ENCODE peak calls at places on chromosomes 6 and 20, in ten cellular contexts. One of them, this sample, is unnamed.

GRCh38 chr6:128478230-128479047 is 42.0 kb downstream of the PTPRK start:
- DNase-seq in psoas muscle: no peak
- DNase-seq in fibroblast of mammary gland: no peak
- DNase-seq in lower leg skin: no peak
- DNase-seq in suprapubic skin: no peak
- DNase-seq in heart right ventricle: no peak
- DNase-seq in pancreas: no peak
- DNase-seq in tibial artery: no peak
- DNase-seq in body of pancreas: no peak
- DNase-seq in gastrocnemius medialis: no peak
- DNase-seq in this sample: no peak

GRCh38 chr6:136274062-136274461 is 15.6 kb downstream of the BCLAF1 start:
- DNase-seq in psoas muscle: no peak
- DNase-seq in fibroblast of mammary gland: no peak
- DNase-seq in lower leg skin: no peak
- DNase-seq in suprapubic skin: no peak
- DNase-seq in heart right ventricle: no peak
- DNase-seq in pancreas: no peak
- DNase-seq in tibial artery: no peak
- DNase-seq in body of pancreas: no peak
- DNase-seq in gastrocnemius medialis: no peak
- DNase-seq in this sample: no peak

GRCh38 chr6:43952746-43953145 is 174.5 kb downstream of the MRPL14 start:
- DNase-seq in psoas muscle: peak; percentile 52
- DNase-seq in fibroblast of mammary gland: no peak
- DNase-seq in lower leg skin: no peak
- DNase-seq in suprapubic skin: no peak
- DNase-seq in heart right ventricle: no peak
- DNase-seq in pancreas: peak; percentile 8
- DNase-seq in tibial artery: no peak
- DNase-seq in body of pancreas: no peak
- DNase-seq in gastrocnemius medialis: peak; percentile 42
- DNase-seq in this sample: no peak

GRCh38 chr20:45833883-45834796 is 541 bp downstream of the SNX21 start:
- DNase-seq in psoas muscle: peak; percentile 85
- DNase-seq in fibroblast of mammary gland: peak; percentile 54
- DNase-seq in lower leg skin: peak; percentile 73
- DNase-seq in suprapubic skin: peak; percentile 90
- DNase-seq in heart right ventricle: peak; percentile 80
- DNase-seq in pancreas: peak; percentile 54
- DNase-seq in tibial artery: peak; percentile 73
- DNase-seq in body of pancreas: peak; percentile 62
- DNase-seq in gastrocnemius medialis: peak; percentile 81
- DNase-seq in this sample: peak; percentile 37

GRCh38 chr20:53128024-53128423 is 155.9 kb downstream of the TSHZ2 start:
- DNase-seq in psoas muscle: no peak
- DNase-seq in fibroblast of mammary gland: no peak
- DNase-seq in lower leg skin: no peak
- DNase-seq in suprapubic skin: no peak
- DNase-seq in heart right ventricle: no peak
- DNase-seq in pancreas: no peak
- DNase-seq in tibial artery: no peak
- DNase-seq in body of pancreas: no peak
- DNase-seq in gastrocnemius medialis: no peak
- DNase-seq in this sample: no peak

GRCh38 chr6:41103792-41104324 is 31.1 kb downstream of the NFYA start:
- DNase-seq in psoas muscle: no peak
- DNase-seq in fibroblast of mammary gland: no peak
- DNase-seq in lower leg skin: no peak
- DNase-seq in suprapubic skin: no peak
- DNase-seq in heart right ventricle: no peak
- DNase-seq in pancreas: no peak
- DNase-seq in tibial artery: no peak
- DNase-seq in body of pancreas: no peak
- DNase-seq in gastrocnemius medialis: no peak
- DNase-seq in this sample: no peak

GRCh38 chr20:17227199-17227535 is 327 bp downstream of the PCSK2 start:
- DNase-seq in psoas muscle: no peak
- DNase-seq in fibroblast of mammary gland: no peak
- DNase-seq in lower leg skin: no peak
- DNase-seq in suprapubic skin: no peak
- DNase-seq in heart right ventricle: no peak
- DNase-seq in pancreas: no peak
- DNase-seq in tibial artery: no peak
- DNase-seq in body of pancreas: no peak
- DNase-seq in gastrocnemius medialis: no peak
- DNase-seq in this sample: no peak

GRCh38 chr6:107737397-107737793 is 86.7 kb downstream of the SCML4 start:
- DNase-seq in psoas muscle: no peak
- DNase-seq in fibroblast of mammary gland: no peak
- DNase-seq in lower leg skin: no peak
- DNase-seq in suprapubic skin: no peak
- DNase-seq in heart right ventricle: no peak
- DNase-seq in pancreas: no peak
- DNase-seq in tibial artery: no peak
- DNase-seq in body of pancreas: no peak
- DNase-seq in gastrocnemius medialis: no peak
- DNase-seq in this sample: no peak

GRCh38 chr6:27297484-27297856 is 14.6 kb downstream of the POM121L2 start:
- DNase-seq in psoas muscle: no peak
- DNase-seq in fibroblast of mammary gland: no peak
- DNase-seq in lower leg skin: no peak
- DNase-seq in suprapubic skin: no peak
- DNase-seq in heart right ventricle: no peak
- DNase-seq in pancreas: no peak
- DNase-seq in tibial artery: no peak
- DNase-seq in body of pancreas: no peak
- DNase-seq in gastrocnemius medialis: no peak
- DNase-seq in this sample: no peak
- H3K4me3 ChIP-seq in psoas muscle: no peak overlapping the region
- H3K4me3 ChIP-seq in fibroblast of mammary gland: peak overlapping the region; percentile 73
- H3K4me3 ChIP-seq in lower leg skin: no peak overlapping the region
- H3K4me3 ChIP-seq in suprapubic skin: no peak overlapping the region
- H3K4me3 ChIP-seq in heart right ventricle: no peak overlapping the region
- H3K4me3 ChIP-seq in pancreas: no peak overlapping the region
- H3K4me3 ChIP-seq in tibial artery: no peak overlapping the region
- H3K4me3 ChIP-seq in body of pancreas: no peak overlapping the region
- H3K4me3 ChIP-seq in gastrocnemius medialis: no peak overlapping the region
- H3K4me3 ChIP-seq in this sample: no peak overlapping the region

GRCh38 chr20:9974324-9974723 is 60.5 kb upstream of the ANKEF1 start:
- DNase-seq in psoas muscle: no peak
- DNase-seq in fibroblast of mammary gland: no peak
- DNase-seq in lower leg skin: no peak
- DNase-seq in suprapubic skin: no peak
- DNase-seq in heart right ventricle: no peak
- DNase-seq in pancreas: no peak
- DNase-seq in tibial artery: no peak
- DNase-seq in body of pancreas: no peak
- DNase-seq in gastrocnemius medialis: no peak
- DNase-seq in this sample: no peak
- TF ChIP-seq CTCF in psoas muscle: no peak
- TF ChIP-seq CTCF in fibroblast of mammary gland: no peak
- TF ChIP-seq CTCF in lower leg skin: no peak
- TF ChIP-seq CTCF in suprapubic skin: no peak
- TF ChIP-seq CTCF in heart right ventricle: no peak
- TF ChIP-seq CTCF in pancreas: no peak
- TF ChIP-seq CTCF in tibial artery: no peak
- TF ChIP-seq CTCF in body of pancreas: no peak
- TF ChIP-seq CTCF in gastrocnemius medialis: no peak
- TF ChIP-seq CTCF in this sample: no peak

DNA sequence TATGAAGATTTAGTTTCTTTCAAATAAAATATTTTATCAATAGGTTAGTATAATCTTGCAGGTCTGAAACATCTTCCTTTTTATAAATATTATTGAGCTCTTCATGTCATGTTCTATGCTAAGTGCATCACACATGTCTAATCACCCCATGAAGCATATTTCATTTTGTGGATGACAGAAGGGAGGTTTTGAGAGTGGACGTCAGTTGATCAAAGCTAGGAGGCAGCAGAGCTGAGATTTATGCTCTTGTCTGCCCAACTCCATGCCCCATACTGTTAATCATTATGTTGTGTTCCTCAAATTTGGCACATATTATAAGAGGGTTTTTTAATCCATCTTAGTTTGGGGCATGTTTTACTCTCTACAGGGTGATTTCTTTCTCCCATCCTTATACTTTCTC is 22.7 kb downstream of the DSE start:
- DNase-seq in psoas muscle: no peak
- DNase-seq in fibroblast of mammary gland: peak; percentile 28
- DNase-seq in lower leg skin: no peak
- DNase-seq in suprapubic skin: no peak
- DNase-seq in heart right ventricle: no peak
- DNase-seq in pancreas: no peak
- DNase-seq in tibial artery: no peak
- DNase-seq in body of pancreas: no peak
- DNase-seq in gastrocnemius medialis: no peak
- DNase-seq in this sample: no peak
- H3K4me3 ChIP-seq in psoas muscle: no peak overlapping the region
- H3K4me3 ChIP-seq in fibroblast of mammary gland: no peak overlapping the region
- H3K4me3 ChIP-seq in lower leg skin: no peak overlapping the region
- H3K4me3 ChIP-seq in suprapubic skin: no peak overlapping the region
- H3K4me3 ChIP-seq in heart right ventricle: no peak overlapping the region
- H3K4me3 ChIP-seq in pancreas: no peak overlapping the region
- H3K4me3 ChIP-seq in tibial artery: no peak overlapping the region
- H3K4me3 ChIP-seq in body of pancreas: no peak overlapping the region
- H3K4me3 ChIP-seq in gastrocnemius medialis: no peak overlapping the region
- H3K4me3 ChIP-seq in this sample: no peak overlapping the region

GRCh38 chr20:6576721-6577120 is 190.8 kb upstream of the BMP2 start:
- DNase-seq in psoas muscle: no peak
- DNase-seq in fibroblast of mammary gland: peak; percentile 19
- DNase-seq in lower leg skin: no peak
- DNase-seq in suprapubic skin: no peak
- DNase-seq in heart right ventricle: no peak
- DNase-seq in pancreas: no peak
- DNase-seq in tibial artery: no peak
- DNase-seq in body of pancreas: no peak
- DNase-seq in gastrocnemius medialis: no peak
- DNase-seq in this sample: no peak

GRCh38 chr20:6579824-6580223 is 187.7 kb upstream of the BMP2 start:
- DNase-seq in psoas muscle: no peak
- DNase-seq in fibroblast of mammary gland: no peak
- DNase-seq in lower leg skin: no peak
- DNase-seq in suprapubic skin: no peak
- DNase-seq in heart right ventricle: no peak
- DNase-seq in pancreas: no peak
- DNase-seq in tibial artery: no peak
- DNase-seq in body of pancreas: no peak
- DNase-seq in gastrocnemius medialis: no peak
- DNase-seq in this sample: no peak

GRCh38 chr20:6579417-6579816 is 188.1 kb upstream of the BMP2 start:
- DNase-seq in psoas muscle: no peak
- DNase-seq in fibroblast of mammary gland: peak; percentile 33
- DNase-seq in lower leg skin: no peak
- DNase-seq in suprapubic skin: no peak
- DNase-seq in heart right ventricle: no peak
- DNase-seq in pancreas: no peak
- DNase-seq in tibial artery: no peak
- DNase-seq in body of pancreas: no peak
- DNase-seq in gastrocnemius medialis: no peak
- DNase-seq in this sample: no peak

GRCh38 chr20:6580486-6580885 is 187.0 kb upstream of the BMP2 start:
- DNase-seq in psoas muscle: no peak
- DNase-seq in fibroblast of mammary gland: peak; percentile 44
- DNase-seq in lower leg skin: no peak
- DNase-seq in suprapubic skin: no peak
- DNase-seq in heart right ventricle: no peak
- DNase-seq in pancreas: no peak
- DNase-seq in tibial artery: no peak
- DNase-seq in body of pancreas: no peak
- DNase-seq in gastrocnemius medialis: peak; percentile 11
- DNase-seq in this sample: no peak

GRCh38 chr20:6575912-6576391 is 191.5 kb upstream of the BMP2 start:
- DNase-seq in psoas muscle: no peak
- DNase-seq in fibroblast of mammary gland: no peak
- DNase-seq in lower leg skin: no peak
- DNase-seq in suprapubic skin: no peak
- DNase-seq in heart right ventricle: no peak
- DNase-seq in pancreas: no peak
- DNase-seq in tibial artery: no peak
- DNase-seq in body of pancreas: no peak
- DNase-seq in gastrocnemius medialis: no peak
- DNase-seq in this sample: no peak
- TF ChIP-seq CTCF in psoas muscle: no peak
- TF ChIP-seq CTCF in fibroblast of mammary gland: no peak
- TF ChIP-seq CTCF in lower leg skin: no peak
- TF ChIP-seq CTCF in suprapubic skin: no peak
- TF ChIP-seq CTCF in heart right ventricle: no peak
- TF ChIP-seq CTCF in pancreas: no peak
- TF ChIP-seq CTCF in tibial artery: no peak
- TF ChIP-seq CTCF in body of pancreas: no peak
- TF ChIP-seq CTCF in gastrocnemius medialis: no peak
- TF ChIP-seq CTCF in this sample: no peak

DNA sequence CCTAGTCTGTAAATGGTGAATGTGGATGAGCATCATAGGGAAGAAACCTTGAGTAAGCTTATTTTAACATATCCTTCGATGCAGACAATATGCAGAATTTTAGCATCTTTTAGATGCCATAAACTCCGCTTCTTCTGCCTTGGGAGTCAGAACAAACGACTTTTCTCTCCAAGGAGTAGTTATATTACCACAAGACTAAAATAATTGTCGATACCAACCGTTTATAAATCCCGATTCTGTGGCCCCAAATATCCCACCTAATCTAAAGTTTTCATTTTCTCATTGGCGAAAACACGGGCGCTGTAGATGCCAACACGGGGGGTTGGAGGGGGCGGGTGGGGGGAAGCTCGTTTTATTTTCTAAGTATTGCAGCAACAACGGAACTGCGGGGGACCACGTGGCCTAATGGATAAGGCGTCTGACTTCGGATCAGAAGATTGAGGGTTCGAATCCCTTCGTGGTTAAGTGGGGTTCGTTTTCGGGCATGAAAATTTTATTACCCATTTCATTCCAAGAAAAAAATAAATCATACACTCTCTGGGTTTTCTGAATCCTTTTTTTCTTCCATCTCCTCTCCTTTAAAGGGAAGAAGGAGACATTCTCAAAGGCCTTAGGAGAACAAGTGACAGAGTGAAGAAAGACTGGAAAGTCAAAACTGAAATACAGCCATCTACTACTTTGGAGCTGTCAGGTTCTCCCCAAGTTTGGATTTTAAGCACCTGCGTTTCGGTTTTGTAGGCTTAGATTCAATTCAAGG is 65.5 kb upstream of the BTN3A2 start:
- DNase-seq in psoas muscle: no peak
- DNase-seq in fibroblast of mammary gland: peak; percentile 34
- DNase-seq in lower leg skin: no peak
- DNase-seq in suprapubic skin: no peak
- DNase-seq in heart right ventricle: no peak
- DNase-seq in pancreas: no peak
- DNase-seq in tibial artery: no peak
- DNase-seq in body of pancreas: no peak
- DNase-seq in gastrocnemius medialis: no peak
- DNase-seq in this sample: no peak
- H3K4me3 ChIP-seq in psoas muscle: no peak overlapping the region
- H3K4me3 ChIP-seq in fibroblast of mammary gland: peak overlapping the region; percentile 19
- H3K4me3 ChIP-seq in lower leg skin: no peak overlapping the region
- H3K4me3 ChIP-seq in suprapubic skin: no peak overlapping the region
- H3K4me3 ChIP-seq in heart right ventricle: no peak overlapping the region
- H3K4me3 ChIP-seq in pancreas: no peak overlapping the region
- H3K4me3 ChIP-seq in tibial artery: no peak overlapping the region
- H3K4me3 ChIP-seq in body of pancreas: no peak overlapping the region
- H3K4me3 ChIP-seq in gastrocnemius medialis: no peak overlapping the region
- H3K4me3 ChIP-seq in this sample: no peak overlapping the region